ENCODE peak calls at places on chromosomes 13 and 19, in seven cellular contexts. G is adrenal gland, U is fibroblast of lung, E is breast epithelium, W is tibial artery, J is neural progenitor cell, F is thoracic aorta. K is an unnamed sample.

GRCh38 chr19:3153286-3154230 is 17.7 kb downstream of the GNA15 start:
- DNase-seq in G (no peak), U (no peak), E (no peak), W (no peak), J (no peak), F (no peak), K (no peak)

GRCh38 chr19:6765738-6766356 is 1.4 kb downstream of the SH2D3A start:
- DNase-seq in G (no peak), U (no peak), E (peak; percentile 95), W (no peak), J (no peak), F (no peak), K (no peak)

GRCh38 chr13:65378943-65379519 is 1851.1 kb downstream of the PCDH9 start:
- DNase-seq in G (no peak), U (peak; percentile 32), E (no peak), W (no peak), J (peak; percentile 3), F (no peak), K (peak; percentile 25)

GRCh38 chr19:33285441-33285927 is 16.9 kb downstream of the CEBPA start:
- DNase-seq in G (no peak), U (no peak), E (no peak), W (no peak), J (no peak), F (no peak), K (no peak)

GRCh38 chr13:42970824-42971669 is 21.0 kb downstream of the EPSTI1 start:
- DNase-seq in G (no peak), U (peak; percentile 37), E (no peak), W (no peak), J (peak; percentile 71), F (no peak), K (peak; percentile 45)

GRCh38 chr19:18023596-18024212 is 15.7 kb downstream of the ARRDC2 start:
- DNase-seq in G (peak; percentile 80), U (no peak), E (no peak), W (peak; percentile 94), J (no peak), F (no peak), K (no peak)

GRCh38 chr13:27006519-27007161 is 165.0 kb downstream of the USP12 start:
- DNase-seq in G (no peak), U (peak; percentile 34), E (no peak), W (no peak), J (peak; percentile 43), F (no peak), K (peak; percentile 34)

GRCh38 chr19:2049741-2050348 is 1.2 kb downstream of the MKNK2 start:
- DNase-seq in G (peak; percentile 91), U (peak; percentile 74), E (peak; percentile 88), W (peak; percentile 96), J (peak; percentile 60), F (no peak), K (peak; percentile 58)

GRCh38 chr13:95676100-95676774 is 702 bp upstream of the DNAJC3 start:
- DNase-seq in G (peak; percentile 29), U (peak; percentile 45), E (no peak), W (no peak), J (no peak), F (no peak), K (peak; percentile 6)

GRCh38 chr19:9972103-9972502 is 35.8 kb upstream of the OLFM2 start:
- DNase-seq in G (no peak), U (no peak), E (no peak), W (no peak), J (no peak), F (no peak), K (no peak)

GRCh38 chr19:3538965-3539742 is at the start of gene TEKTIP1:
- DNase-seq in G (peak; percentile 53), U (no peak), E (no peak), W (no peak), J (peak; percentile 41), F (no peak), K (peak; percentile 56)

GRCh38 chr19:8017808-8018207 is 12.4 kb upstream of the ELAVL1 start:
- DNase-seq in G (no peak), U (no peak), E (no peak), W (no peak), J (peak; percentile 52), F (no peak), K (no peak)

GRCh38 chr13:107099661-107100060 is 531.7 kb upstream of the ARGLU1 start:
- DNase-seq in G (no peak), U (peak; percentile 89), E (no peak), W (no peak), J (no peak), F (no peak), K (no peak)

GRCh38 chr13:45433381-45433790 is 15.2 kb upstream of the SLC25A30 start:
- DNase-seq in G (no peak), U (no peak), E (no peak), W (no peak), J (no peak), F (no peak), K (no peak)

GRCh38 chr13:40611635-40612422 is 54.6 kb downstream of the FOXO1 start:
- DNase-seq in G (peak; percentile 35), U (no peak), E (no peak), W (no peak), J (no peak), F (no peak), K (no peak)

GRCh38 chr13:40615619-40616018 is 50.8 kb downstream of the FOXO1 start:
- DNase-seq in G (no peak), U (no peak), E (no peak), W (no peak), J (no peak), F (no peak), K (no peak)

GRCh38 chr13:40611004-40611403 is 55.4 kb downstream of the FOXO1 start:
- DNase-seq in G (no peak), U (no peak), E (no peak), W (no peak), J (no peak), F (no peak), K (no peak)

GRCh38 chr13:40613954-40614353 is 52.5 kb downstream of the FOXO1 start:
- DNase-seq in G (no peak), U (no peak), E (no peak), W (no peak), J (no peak), F (no peak), K (no peak)

DNA sequence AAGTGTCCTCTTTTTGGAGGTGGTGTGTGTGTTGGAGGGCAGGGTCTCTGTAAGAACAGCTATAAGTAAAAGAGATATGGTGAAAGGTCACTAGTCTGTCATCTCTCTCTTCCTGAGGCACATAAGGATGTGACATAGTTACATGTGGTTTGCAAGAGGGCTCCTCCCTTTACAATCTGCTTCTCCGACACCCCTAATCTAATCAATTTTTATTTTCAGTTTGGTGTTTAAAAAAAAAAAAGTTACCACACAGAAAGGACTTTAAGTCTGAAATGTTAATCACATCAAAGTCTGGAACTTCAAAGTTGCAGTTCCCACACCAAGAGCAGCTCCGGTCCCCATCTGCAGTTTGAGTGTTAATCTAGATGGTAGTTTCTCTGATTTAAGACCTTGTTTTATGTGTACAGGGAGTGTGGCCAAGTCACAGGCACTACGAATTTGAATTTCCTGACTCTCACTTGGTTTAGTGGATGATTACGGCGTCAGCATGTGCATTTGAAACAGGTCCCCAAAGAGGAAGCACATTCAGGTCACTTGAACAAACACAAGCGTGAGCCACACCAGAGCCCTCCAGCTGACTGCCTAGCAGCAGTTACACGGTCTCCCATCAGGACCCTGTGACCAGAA is 53.1 kb downstream of the FOXO1 start:
- DNase-seq in G (peak; percentile 30), U (no peak), E (no peak), W (no peak), J (no peak), F (no peak), K (no peak)
- H3K4me1 ChIP-seq in G (peaks cover 43% of the 10 kb centered on the region), U (no peaks in the 10 kb centered on the region), E (peaks cover 17% of the 10 kb centered on the region), W (peaks cover 56% of the 10 kb centered on the region), J (no peaks in the 10 kb centered on the region), F (peaks cover 26% of the 10 kb centered on the region), K (no peaks in the 10 kb centered on the region)

GRCh38 chr13:33376212-33376611 is 90.7 kb upstream of the STARD13 start:
- DNase-seq in G (no peak), U (no peak), E (no peak), W (no peak), J (no peak), F (no peak), K (no peak)
- H3K27ac ChIP-seq in G (no peak overlapping the region), U (no peak overlapping the region), E (no peak overlapping the region), W (no peak overlapping the region), J (no peak overlapping the region), F (no peak overlapping the region), K (no peak overlapping the region)

DNA sequence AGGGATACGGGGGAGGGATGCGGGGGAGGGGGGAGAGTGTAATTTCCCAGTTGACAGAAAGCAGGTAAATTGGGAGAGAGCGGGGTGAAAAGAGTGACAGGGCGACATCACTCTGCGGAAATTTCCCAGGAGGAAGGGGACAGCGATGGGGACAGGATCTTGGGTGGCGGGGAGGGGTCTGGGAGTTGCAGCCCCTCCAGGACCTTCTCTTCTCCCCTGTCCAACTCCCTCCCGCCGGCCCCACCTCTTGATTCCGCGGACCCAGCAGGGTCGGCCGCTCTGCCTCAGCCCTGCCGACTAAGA is 107.9 kb upstream of the DOCK9 start:
- DNase-seq in G (no peak), U (no peak), E (no peak), W (no peak), J (no peak), F (no peak), K (no peak)
- H3K4me1 ChIP-seq in G (peaks cover 6% of the 10 kb centered on the region), U (peaks cover 3% of the 10 kb centered on the region), E (no peaks in the 10 kb centered on the region), W (peaks cover 17% of the 10 kb centered on the region), J (peaks cover 4% of the 10 kb centered on the region), F (no peaks in the 10 kb centered on the region), K (peaks cover 4% of the 10 kb centered on the region)

GRCh38 chr13:109872864-109873263 is 86.5 kb upstream of the IRS2 start:
- DNase-seq in G (no peak), U (no peak), E (no peak), W (no peak), J (no peak), F (no peak), K (no peak)

GRCh38 chr13:109874444-109874920 is 88.1 kb upstream of the IRS2 start:
- DNase-seq in G (no peak), U (no peak), E (no peak), W (no peak), J (no peak), F (no peak), K (no peak)

GRCh38 chr13:109875746-109876145 is 89.4 kb upstream of the IRS2 start:
- DNase-seq in G (no peak), U (no peak), E (no peak), W (no peak), J (no peak), F (no peak), K (no peak)

GRCh38 chr13:109874921-109875454 is 88.6 kb upstream of the IRS2 start:
- DNase-seq in G (no peak), U (peak; percentile 83), E (no peak), W (no peak), J (no peak), F (no peak), K (no peak)

DNA sequence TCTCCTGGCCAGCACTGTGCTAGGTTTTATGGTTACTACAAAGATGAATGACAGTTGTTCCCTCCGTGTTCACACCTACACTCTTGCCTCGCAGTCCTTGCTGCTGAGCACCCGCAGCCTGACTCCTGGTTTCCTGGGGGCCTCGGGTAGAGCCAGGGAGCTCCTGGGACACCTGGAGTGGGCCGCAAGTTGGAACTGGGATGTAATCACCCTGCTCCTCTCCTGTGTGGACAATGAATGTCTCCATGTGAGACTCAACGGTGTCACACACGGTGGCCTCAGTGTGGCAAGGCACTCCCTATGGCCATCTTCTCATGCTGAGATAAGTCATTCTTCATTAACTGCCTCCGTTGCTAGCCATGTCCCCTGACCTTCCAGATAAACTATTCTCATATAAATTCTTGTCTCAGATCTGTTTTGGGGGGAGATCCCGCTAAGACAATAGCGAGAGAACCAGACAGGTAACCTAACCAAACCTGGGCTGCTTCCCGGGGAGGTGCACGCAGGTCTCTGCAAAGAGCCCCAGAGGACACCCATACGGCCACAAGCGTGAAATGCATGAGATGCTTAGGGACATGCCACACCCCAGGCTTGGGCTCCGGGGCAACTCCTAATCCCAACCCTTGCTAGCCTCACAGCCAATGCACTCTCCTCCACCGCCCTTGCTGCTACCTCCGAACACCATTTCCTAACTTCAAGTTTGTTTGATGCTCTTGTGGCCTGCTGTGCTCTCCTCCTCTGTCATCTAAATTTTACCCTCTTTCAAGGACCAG is 87.2 kb upstream of the IRS2 start:
- DNase-seq in G (no peak), U (no peak), E (no peak), W (no peak), J (no peak), F (no peak), K (no peak)
- H3K27ac ChIP-seq in G (no peak overlapping the region), U (no peak overlapping the region), E (no peak overlapping the region), W (no peak overlapping the region), J (no peak overlapping the region), F (peak overlapping the region; percentile 88), K (no peak overlapping the region)